ENCODE peak calls at places on chromosomes 13 and 19, in ten cellular contexts. O is CD4-positive, CD25-positive, alpha-beta regulatory T cell; G is NCI-H524; A is activated naive CD4-positive, alpha-beta T cell; K is NCI-H510A treated with DMSO at 0.1 percent for 48 hours; Q is NCI-H526 treated with DMSO at 0.1 percent for 48 hours; F is HEK293T; B is OCI-LY7; D is stimulated activated CD8-positive, alpha-beta memory T cell treated with anti-CD3 and anti-CD28 coated beads, Interleukin-7, amount 100 ng/mL, for 1 hour; L is activated T-cell treated with anti-CD3 and anti-CD28 coated beads for 1 hour. W is an unnamed sample.

GRCh38 chr19:1468274-1469199 is 10.5 kb downstream of the C19orf25 start:
- DNase-seq in O (peak; percentile 29), G (no peak), A (no peak), K (no peak), Q (no peak), F (no peak), B (peak; percentile 29), D (no peak), L (no peak), W (no peak)

GRCh38 chr13:73967397-73968165 is 166.6 kb downstream of the KLF12 start:
- DNase-seq in O (no peak), G (no peak), A (no peak), K (no peak), Q (no peak), F (no peak), B (peak; percentile 91), D (no peak), L (no peak), W (no peak)

GRCh38 chr13:110536006-110536693 is 25.4 kb downstream of the RAB20 start:
- DNase-seq in O (no peak), G (no peak), A (no peak), K (no peak), Q (no peak), F (no peak), B (no peak), D (no peak), L (no peak), W (no peak)

GRCh38 chr19:10603873-10604459 is 16.9 kb upstream of the AP1M2 start:
- DNase-seq in O (peak; percentile 69), G (no peak), A (no peak), K (no peak), Q (no peak), F (no peak), B (peak; percentile 56), D (no peak), L (peak; percentile 21), W (no peak)

GRCh38 chr19:10603084-10603872 is 16.2 kb upstream of the AP1M2 start:
- DNase-seq in O (peak; percentile 97), G (no peak), A (peak; percentile 41), K (no peak), Q (no peak), F (no peak), B (peak; percentile 94), D (peak; percentile 67), L (peak; percentile 78), W (peak; percentile 97)

GRCh38 chr13:31043891-31044657 is 111.6 kb downstream of the TEX26 start:
- DNase-seq in O (peak; percentile 92), G (peak; percentile 87), A (peak; percentile 36), K (peak; percentile 73), Q (peak; percentile 87), F (peak; percentile 80), B (peak; percentile 84), D (peak; percentile 63), L (peak; percentile 69), W (peak; percentile 77)

GRCh38 chr19:30318936-30319335 is 53.2 kb upstream of the ZNF536 start:
- DNase-seq in O (no peak), G (no peak), A (no peak), K (no peak), Q (no peak), F (no peak), B (no peak), D (no peak), L (no peak), W (no peak)

GRCh38 chr13:114259974-114260373 is 21.4 kb upstream of the UPF3A start:
- DNase-seq in O (peak; percentile 41), G (no peak), A (no peak), K (peak; percentile 78), Q (peak; percentile 62), F (no peak), B (peak; percentile 61), D (no peak), L (no peak), W (no peak)

GRCh38 chr19:3518669-3519068 is 12.6 kb downstream of the FZR1 start:
- DNase-seq in O (no peak), G (no peak), A (no peak), K (no peak), Q (no peak), F (no peak), B (no peak), D (no peak), L (no peak), W (no peak)

GRCh38 chr13:36905944-36906343 is 14.1 kb downstream of the SMAD9 start:
- DNase-seq in O (no peak), G (no peak), A (no peak), K (no peak), Q (no peak), F (no peak), B (no peak), D (no peak), L (no peak), W (no peak)

GRCh38 chr13:32314968-32315254 is 252 bp downstream of the ZAR1L start:
- DNase-seq in O (peak; percentile 73), G (no peak), A (no peak), K (no peak), Q (no peak), F (peak; percentile 56), B (peak; percentile 67), D (peak; percentile 35), L (peak; percentile 37), W (peak; percentile 80)

GRCh38 chr19:13774217-13775191 is at the start of gene C19orf53:
- DNase-seq in O (peak; percentile 93), G (peak; percentile 64), A (peak; percentile 60), K (peak; percentile 97), Q (peak; percentile 78), F (peak; percentile 92), B (peak; percentile 90), D (peak; percentile 71), L (peak; percentile 81), W (peak; percentile 81)

GRCh38 chr19:887072-887471 is 5.9 kb downstream of the MED16 start:
- DNase-seq in O (no peak), G (no peak), A (no peak), K (no peak), Q (no peak), F (no peak), B (no peak), D (no peak), L (no peak), W (no peak)

GRCh38 chr19:2235396-2236284 is 489 bp downstream of the PLEKHJ1 start:
- DNase-seq in O (no peak), G (no peak), A (no peak), K (peak; percentile 33), Q (no peak), F (no peak), B (peak; percentile 45), D (no peak), L (no peak), W (no peak)

GRCh38 chr19:9848761-9849160 is 13.6 kb downstream of the PIN1 start:
- DNase-seq in O (no peak), G (peak; percentile 82), A (no peak), K (no peak), Q (no peak), F (no peak), B (no peak), D (no peak), L (no peak), W (no peak)

GRCh38 chr19:45376045-45376724 is 5.8 kb upstream of the ERCC2 start:
- DNase-seq in O (no peak), G (no peak), A (no peak), K (no peak), Q (no peak), F (no peak), B (no peak), D (no peak), L (no peak), W (no peak)

GRCh38 chr19:35142531-35143230 is 374 bp upstream of the FXYD7 start:
- DNase-seq in O (peak; percentile 68), G (no peak), A (peak; percentile 34), K (no peak), Q (peak; percentile 47), F (peak; percentile 63), B (peak; percentile 77), D (peak; percentile 64), L (peak; percentile 76), W (peak; percentile 86)

GRCh38 chr19:45448887-45449299 is 18.9 kb upstream of the FOSB start:
- DNase-seq in O (no peak), G (no peak), A (no peak), K (no peak), Q (no peak), F (no peak), B (no peak), D (no peak), L (no peak), W (no peak)

GRCh38 chr19:40716031-40716654 is 543 bp downstream of the COQ8B start:
- DNase-seq in O (peak; percentile 35), G (no peak), A (no peak), K (peak; percentile 50), Q (no peak), F (no peak), B (peak; percentile 46), D (peak; percentile 43), L (peak; percentile 55), W (peak; percentile 55)

GRCh38 chr19:47471733-47472457 is at the start of gene SLC8A2:
- DNase-seq in O (peak; percentile 66), G (peak; percentile 74), A (no peak), K (peak; percentile 61), Q (no peak), F (peak; percentile 88), B (peak; percentile 34), D (peak; percentile 20), L (peak; percentile 43), W (peak; percentile 75)

W was measured in naive thymus-derived CD8-positive, alpha-beta T cell.